ENCODE peak calls at places on chromosome 3, in seven cellular contexts. J, L, V, I, W, X and Y are unnamed samples.

GRCh38 chr3:128794067-128794768 is 68.2 kb downstream of the RAB7A start:
- DNase-seq in J (peak; percentile 16), L (no peak), V (no peak), I (no peak), W (no peak), X (peak; percentile 92), Y (peak; percentile 52)

GRCh38 chr3:142243134-142243533 is 17.7 kb upstream of the GK5 start:
- DNase-seq in J (no peak), L (no peak), V (no peak), I (no peak), W (no peak), X (peak; percentile 48), Y (no peak)

GRCh38 chr3:71006810-71007785 is 576.4 kb downstream of the FOXP1 start:
- DNase-seq in J (peak; percentile 17), L (no peak), V (no peak), I (no peak), W (no peak), X (peak; percentile 52), Y (no peak)

GRCh38 chr3:186772886-186773417 is 10.4 kb upstream of the EIF4A2 start:
- DNase-seq in J (peak; percentile 46), L (no peak), V (peak; percentile 79), I (peak; percentile 88), W (peak; percentile 72), X (no peak), Y (no peak)

GRCh38 chr3:59189561-59190338 is 139.9 kb upstream of the CFAP20DC start:
- DNase-seq in J (peak; percentile 13), L (no peak), V (peak; percentile 10), I (no peak), W (no peak), X (peak; percentile 2), Y (no peak)

GRCh38 chr3:105369501-105370371 is 3.0 kb downstream of the ALCAM start:
- DNase-seq in J (peak; percentile 79), L (no peak), V (peak; percentile 74), I (peak; percentile 95), W (peak; percentile 69), X (peak; percentile 80), Y (no peak)

GRCh38 chr3:85254738-85255137 is 295.9 kb downstream of the CADM2 start:
- DNase-seq in J (no peak), L (no peak), V (no peak), I (no peak), W (no peak), X (no peak), Y (no peak)

GRCh38 chr3:155185623-155186022 is 105.5 kb downstream of the MME start:
- DNase-seq in J (no peak), L (peak; percentile 48), V (no peak), I (no peak), W (no peak), X (peak; percentile 83), Y (peak; percentile 72)

GRCh38 chr3:5232570-5232969 is 45.1 kb downstream of the EDEM1 start:
- DNase-seq in J (no peak), L (no peak), V (no peak), I (no peak), W (no peak), X (no peak), Y (no peak)

GRCh38 chr3:185320949-185321348 is 42.0 kb upstream of the MAP3K13 start:
- DNase-seq in J (no peak), L (no peak), V (no peak), I (no peak), W (no peak), X (no peak), Y (no peak)

GRCh38 chr3:49414753-49415152 is 2.5 kb downstream of the TCTA start:
- DNase-seq in J (no peak), L (no peak), V (no peak), I (no peak), W (no peak), X (no peak), Y (no peak)

GRCh38 chr3:37920156-37920686 is 58.5 kb downstream of the CTDSPL start:
- DNase-seq in J (no peak), L (no peak), V (no peak), I (no peak), W (no peak), X (no peak), Y (no peak)

GRCh38 chr3:195907730-195908438 is 467 bp downstream of the TNK2 start:
- DNase-seq in J (peak; percentile 68), L (no peak), V (peak; percentile 71), I (peak; percentile 81), W (peak; percentile 76), X (no peak), Y (no peak)

GRCh38 chr3:108548886-108549285 is 38.5 kb upstream of the MYH15 start:
- DNase-seq in J (no peak), L (no peak), V (no peak), I (no peak), W (no peak), X (no peak), Y (no peak)

GRCh38 chr3:108546692-108547091 is 36.3 kb upstream of the MYH15 start:
- DNase-seq in J (no peak), L (no peak), V (no peak), I (no peak), W (no peak), X (no peak), Y (no peak)

GRCh38 chr3:108548304-108548703 is 37.9 kb upstream of the MYH15 start:
- DNase-seq in J (no peak), L (no peak), V (no peak), I (no peak), W (no peak), X (peak; percentile 35), Y (no peak)

DNA sequence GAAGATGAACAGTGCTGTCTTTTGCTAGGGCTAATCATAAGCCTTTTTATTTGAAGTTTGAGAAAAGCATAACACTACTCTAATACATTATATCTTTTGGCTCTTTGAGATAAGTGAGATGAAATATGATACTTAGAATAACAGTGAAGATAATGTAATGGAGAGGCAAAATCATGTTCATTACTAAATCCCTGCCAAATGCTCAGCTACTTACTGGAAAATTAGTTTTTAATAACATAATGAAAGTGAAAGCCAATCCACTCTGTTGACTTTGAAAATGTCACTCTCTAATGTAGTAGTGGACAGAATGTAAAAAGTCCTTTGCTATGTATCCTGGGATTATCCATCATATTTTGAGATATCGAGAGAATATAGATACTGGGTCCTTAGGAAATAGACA is 35.9 kb upstream of the MYH15 start:
- DNase-seq in J (no peak), L (no peak), V (no peak), I (no peak), W (no peak), X (no peak), Y (no peak)
- H3K4me3 ChIP-seq in J (no peak overlapping the region), L (no peak overlapping the region), V (no peak overlapping the region), I (no peak overlapping the region), W (no peak overlapping the region), X (no peak overlapping the region), Y (no peak overlapping the region)

GRCh38 chr3:115836944-115837343 is 213.6 kb downstream of the GAP43 start:
- DNase-seq in J (no peak), L (no peak), V (no peak), I (no peak), W (no peak), X (peak; percentile 34), Y (no peak)
- TF ChIP-seq CTCF in J (peak; percentile 47), L (peak; percentile 63), V (peak; percentile 53), I (peak; percentile 24), W (peak; percentile 40), X (peak; percentile 72), Y (peak; percentile 58)

GRCh38 chr3:944786-945185 is 148.0 kb upstream of the CNTN6 start:
- DNase-seq in J (no peak), L (no peak), V (no peak), I (no peak), W (no peak), X (no peak), Y (no peak)
- H3K4me3 ChIP-seq in J (no peak overlapping the region), L (no peak overlapping the region), V (no peak overlapping the region), I (no peak overlapping the region), W (no peak overlapping the region), X (no peak overlapping the region), Y (no peak overlapping the region)

DNA sequence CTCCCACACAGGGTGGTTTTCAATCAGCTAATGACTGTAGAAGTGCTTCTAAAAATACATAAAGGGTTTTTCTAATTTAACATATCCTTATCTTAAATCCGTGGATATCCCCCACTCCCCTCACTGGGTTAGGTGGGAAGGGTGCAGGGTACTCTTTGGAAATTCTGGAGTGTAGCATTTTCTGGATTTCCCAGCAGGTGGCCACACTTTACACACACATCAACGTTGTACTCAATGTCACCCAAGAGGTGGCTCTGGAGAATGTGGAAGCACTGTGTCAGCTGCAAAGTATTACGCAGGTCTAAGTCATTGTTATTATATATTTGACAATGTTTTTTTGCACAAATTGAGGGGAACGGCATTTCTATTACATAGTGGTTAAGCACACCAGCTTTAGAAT is 168.8 kb downstream of the CHDH start:
- DNase-seq in J (no peak), L (no peak), V (no peak), I (no peak), W (no peak), X (no peak), Y (no peak)
- TF ChIP-seq CTCF in J (peak; percentile 35), L (no peak), V (peak; percentile 11), I (peak; percentile 47), W (peak; percentile 31), X (peak; percentile 12), Y (peak; percentile 26)

DNA sequence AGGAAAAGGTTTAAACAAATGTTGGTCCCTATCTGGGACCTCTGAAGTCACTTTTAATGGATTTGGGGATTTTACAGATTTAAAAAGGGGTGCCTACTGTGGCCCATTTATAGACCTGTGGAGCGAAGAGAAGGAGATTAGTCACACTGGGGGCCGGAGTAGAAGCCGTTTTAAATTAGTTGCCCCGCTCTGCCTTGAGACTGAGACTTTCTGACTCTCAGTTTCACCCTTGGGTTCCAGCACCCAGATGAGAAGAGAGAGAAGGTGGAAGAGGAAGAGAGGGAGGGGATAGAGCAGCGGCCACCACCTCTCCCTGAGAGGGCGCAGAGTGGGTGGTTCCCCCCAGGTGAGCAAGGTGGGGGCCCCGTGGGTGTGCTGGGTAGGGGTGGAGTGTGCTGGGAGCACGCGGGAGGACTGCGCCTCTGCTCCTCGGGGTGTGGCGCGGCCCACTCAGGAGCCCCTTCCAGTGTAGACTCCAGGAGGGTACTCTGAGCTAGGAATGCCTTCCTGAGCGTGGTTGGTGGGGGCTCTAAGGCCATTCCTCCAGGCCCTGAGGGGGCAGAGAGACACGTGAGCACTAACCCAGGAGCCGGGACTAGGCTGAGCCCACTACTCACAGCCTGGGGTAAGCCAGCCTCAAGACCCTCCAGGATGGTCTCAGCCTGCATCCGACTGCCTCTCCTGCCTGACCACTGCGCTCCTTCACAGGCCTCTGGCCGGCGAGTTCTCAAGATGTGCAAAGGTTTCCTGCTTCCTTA is 32.6 kb upstream of the RAB6B start:
- DNase-seq in J (no peak), L (no peak), V (no peak), I (peak; percentile 60), W (no peak), X (no peak), Y (no peak)
- H3K4me3 ChIP-seq in J (peak overlapping the region; percentile 3), L (no peak overlapping the region), V (no peak overlapping the region), I (no peak overlapping the region), W (peak overlapping the region; percentile 69), X (peak overlapping the region; percentile 39), Y (no peak overlapping the region)